ENCODE peak calls at places on chromosomes 3 and 15, in five cellular contexts. One of them, this sample, is unnamed.
A peak's percentile ranks its signal among the peaks of the same experiment; 100 is the strongest.

GRCh38 chr3:94121161-94121560 is 58.3 kb downstream of the NSUN3 start:
- DNase-seq in mesenchymal stem cell: no peak
- DNase-seq in anterior cingulate cortex: no peak
- DNase-seq in stimulated activated CD8-positive, alpha-beta memory T cell treated with anti-CD3 and anti-CD28 coated beads, Interleukin-7, amount 100 ng/mL, for 48 hours: no peak
- DNase-seq in epithelial cell of esophagus: no peak
- DNase-seq in this sample: no peak

GRCh38 chr3:161372321-161373260 is 1.3 kb upstream of the SPTSSB start:
- DNase-seq in mesenchymal stem cell: peak; percentile 28
- DNase-seq in stimulated activated CD8-positive, alpha-beta memory T cell treated with anti-CD3 and anti-CD28 coated beads, Interleukin-7, amount 100 ng/mL, for 48 hours: no peak
- DNase-seq in anterior cingulate cortex: peak; percentile 61
- DNase-seq in epithelial cell of esophagus: peak; percentile 36
- DNase-seq in this sample: peak; percentile 18

GRCh38 chr3:197399486-197399885 is 101.1 kb upstream of the DLG1 start:
- DNase-seq in epithelial cell of esophagus: no peak
- DNase-seq in anterior cingulate cortex: no peak
- DNase-seq in stimulated activated CD8-positive, alpha-beta memory T cell treated with anti-CD3 and anti-CD28 coated beads, Interleukin-7, amount 100 ng/mL, for 48 hours: no peak
- DNase-seq in mesenchymal stem cell: no peak
- DNase-seq in this sample: no peak

GRCh38 chr3:138332472-138333073 is 2.9 kb upstream of the NME9 start:
- DNase-seq in epithelial cell of esophagus: peak; percentile 41
- DNase-seq in stimulated activated CD8-positive, alpha-beta memory T cell treated with anti-CD3 and anti-CD28 coated beads, Interleukin-7, amount 100 ng/mL, for 48 hours: no peak
- DNase-seq in mesenchymal stem cell: peak; percentile 49
- DNase-seq in anterior cingulate cortex: no peak
- DNase-seq in this sample: no peak

GRCh38 chr15:96746621-96747155 is 416.2 kb downstream of the NR2F2 start:
- DNase-seq in anterior cingulate cortex: no peak
- DNase-seq in stimulated activated CD8-positive, alpha-beta memory T cell treated with anti-CD3 and anti-CD28 coated beads, Interleukin-7, amount 100 ng/mL, for 48 hours: no peak
- DNase-seq in epithelial cell of esophagus: no peak
- DNase-seq in mesenchymal stem cell: no peak
- DNase-seq in this sample: no peak

GRCh38 chr15:44250566-44250965 is 38.0 kb upstream of the GOLM2 start:
- DNase-seq in mesenchymal stem cell: no peak
- DNase-seq in anterior cingulate cortex: no peak
- DNase-seq in stimulated activated CD8-positive, alpha-beta memory T cell treated with anti-CD3 and anti-CD28 coated beads, Interleukin-7, amount 100 ng/mL, for 48 hours: no peak
- DNase-seq in epithelial cell of esophagus: no peak
- DNase-seq in this sample: no peak

GRCh38 chr3:113251817-113252216 is 40.5 kb downstream of the BOC start:
- DNase-seq in anterior cingulate cortex: no peak
- DNase-seq in mesenchymal stem cell: no peak
- DNase-seq in stimulated activated CD8-positive, alpha-beta memory T cell treated with anti-CD3 and anti-CD28 coated beads, Interleukin-7, amount 100 ng/mL, for 48 hours: no peak
- DNase-seq in epithelial cell of esophagus: no peak
- DNase-seq in this sample: no peak

GRCh38 chr3:188449421-188449820 is 295.5 kb downstream of the LPP start:
- DNase-seq in mesenchymal stem cell: no peak
- DNase-seq in epithelial cell of esophagus: no peak
- DNase-seq in stimulated activated CD8-positive, alpha-beta memory T cell treated with anti-CD3 and anti-CD28 coated beads, Interleukin-7, amount 100 ng/mL, for 48 hours: no peak
- DNase-seq in anterior cingulate cortex: no peak
- DNase-seq in this sample: no peak

GRCh38 chr15:63156708-63157065 is 590 bp downstream of the RPS27L start:
- DNase-seq in mesenchymal stem cell: peak; percentile 74
- DNase-seq in anterior cingulate cortex: no peak
- DNase-seq in epithelial cell of esophagus: peak; percentile 34
- DNase-seq in stimulated activated CD8-positive, alpha-beta memory T cell treated with anti-CD3 and anti-CD28 coated beads, Interleukin-7, amount 100 ng/mL, for 48 hours: peak; percentile 5
- DNase-seq in this sample: no peak

GRCh38 chr3:133408366-133408765 is 8.5 kb downstream of the BFSP2 start:
- DNase-seq in mesenchymal stem cell: no peak
- DNase-seq in stimulated activated CD8-positive, alpha-beta memory T cell treated with anti-CD3 and anti-CD28 coated beads, Interleukin-7, amount 100 ng/mL, for 48 hours: no peak
- DNase-seq in epithelial cell of esophagus: no peak
- DNase-seq in anterior cingulate cortex: no peak
- DNase-seq in this sample: no peak

GRCh38 chr3:184710870-184711365 is 946 bp downstream of the MAGEF1 start:
- DNase-seq in stimulated activated CD8-positive, alpha-beta memory T cell treated with anti-CD3 and anti-CD28 coated beads, Interleukin-7, amount 100 ng/mL, for 48 hours: no peak
- DNase-seq in anterior cingulate cortex: no peak
- DNase-seq in epithelial cell of esophagus: no peak
- DNase-seq in mesenchymal stem cell: peak; percentile 28
- DNase-seq in this sample: peak; percentile 6

GRCh38 chr3:48155122-48155521 is 33.1 kb downstream of the CDC25A start:
- DNase-seq in stimulated activated CD8-positive, alpha-beta memory T cell treated with anti-CD3 and anti-CD28 coated beads, Interleukin-7, amount 100 ng/mL, for 48 hours: no peak
- DNase-seq in epithelial cell of esophagus: peak; percentile 95
- DNase-seq in mesenchymal stem cell: peak; percentile 53
- DNase-seq in anterior cingulate cortex: no peak
- DNase-seq in this sample: peak; percentile 85

GRCh38 chr15:75454471-75455418 is 3.3 kb upstream of the SIN3A start:
- DNase-seq in mesenchymal stem cell: peak; percentile 81
- DNase-seq in anterior cingulate cortex: no peak
- DNase-seq in epithelial cell of esophagus: peak; percentile 74
- DNase-seq in stimulated activated CD8-positive, alpha-beta memory T cell treated with anti-CD3 and anti-CD28 coated beads, Interleukin-7, amount 100 ng/mL, for 48 hours: peak; percentile 58
- DNase-seq in this sample: no peak

GRCh38 chr15:63357061-63357460 is 24.6 kb downstream of the CA12 start:
- DNase-seq in stimulated activated CD8-positive, alpha-beta memory T cell treated with anti-CD3 and anti-CD28 coated beads, Interleukin-7, amount 100 ng/mL, for 48 hours: no peak
- DNase-seq in anterior cingulate cortex: no peak
- DNase-seq in mesenchymal stem cell: no peak
- DNase-seq in epithelial cell of esophagus: peak; percentile 58
- DNase-seq in this sample: no peak

GRCh38 chr15:37289109-37289765 is 188.9 kb upstream of the MEIS2 start:
- DNase-seq in epithelial cell of esophagus: peak; percentile 8
- DNase-seq in anterior cingulate cortex: no peak
- DNase-seq in mesenchymal stem cell: peak; percentile 19
- DNase-seq in stimulated activated CD8-positive, alpha-beta memory T cell treated with anti-CD3 and anti-CD28 coated beads, Interleukin-7, amount 100 ng/mL, for 48 hours: no peak
- DNase-seq in this sample: no peak

GRCh38 chr15:42152196-42152920 is 4.1 kb downstream of the PLA2G4F start:
- DNase-seq in stimulated activated CD8-positive, alpha-beta memory T cell treated with anti-CD3 and anti-CD28 coated beads, Interleukin-7, amount 100 ng/mL, for 48 hours: no peak
- DNase-seq in anterior cingulate cortex: no peak
- DNase-seq in epithelial cell of esophagus: peak; percentile 67
- DNase-seq in mesenchymal stem cell: no peak
- DNase-seq in this sample: peak; percentile 56

GRCh38 chr3:31274406-31275024 is 258.2 kb upstream of the STT3B start:
- DNase-seq in mesenchymal stem cell: peak; percentile 3
- DNase-seq in anterior cingulate cortex: no peak
- DNase-seq in epithelial cell of esophagus: no peak
- DNase-seq in stimulated activated CD8-positive, alpha-beta memory T cell treated with anti-CD3 and anti-CD28 coated beads, Interleukin-7, amount 100 ng/mL, for 48 hours: no peak
- DNase-seq in this sample: no peak

GRCh38 chr3:8739757-8740508 is 6.3 kb downstream of the CAV3 start:
- DNase-seq in epithelial cell of esophagus: peak; percentile 99
- DNase-seq in anterior cingulate cortex: no peak
- DNase-seq in stimulated activated CD8-positive, alpha-beta memory T cell treated with anti-CD3 and anti-CD28 coated beads, Interleukin-7, amount 100 ng/mL, for 48 hours: no peak
- DNase-seq in mesenchymal stem cell: peak; percentile 49
- DNase-seq in this sample: peak; percentile 96

GRCh38 chr3:155753038-155753647 is 8.3 kb upstream of the PLCH1 start:
- DNase-seq in mesenchymal stem cell: peak; percentile 33
- DNase-seq in stimulated activated CD8-positive, alpha-beta memory T cell treated with anti-CD3 and anti-CD28 coated beads, Interleukin-7, amount 100 ng/mL, for 48 hours: no peak
- DNase-seq in anterior cingulate cortex: no peak
- DNase-seq in epithelial cell of esophagus: peak; percentile 48
- DNase-seq in this sample: no peak

GRCh38 chr3:29281265-29282228 is 676 bp downstream of the RBMS3 start:
- DNase-seq in epithelial cell of esophagus: peak; percentile 74
- DNase-seq in stimulated activated CD8-positive, alpha-beta memory T cell treated with anti-CD3 and anti-CD28 coated beads, Interleukin-7, amount 100 ng/mL, for 48 hours: no peak
- DNase-seq in anterior cingulate cortex: no peak
- DNase-seq in mesenchymal stem cell: peak; percentile 81
- DNase-seq in this sample: peak; percentile 68

GRCh38 chr3:170956647-170957046 is 48.2 kb upstream of the EIF5A2 start:
- DNase-seq in mesenchymal stem cell: no peak
- DNase-seq in epithelial cell of esophagus: no peak
- DNase-seq in anterior cingulate cortex: no peak
- DNase-seq in stimulated activated CD8-positive, alpha-beta memory T cell treated with anti-CD3 and anti-CD28 coated beads, Interleukin-7, amount 100 ng/mL, for 48 hours: no peak
- DNase-seq in this sample: no peak

GRCh38 chr3:88809993-88810392 is 297.4 kb upstream of the EPHA3 start:
- DNase-seq in mesenchymal stem cell: no peak
- DNase-seq in epithelial cell of esophagus: peak; percentile 66
- DNase-seq in anterior cingulate cortex: no peak
- DNase-seq in stimulated activated CD8-positive, alpha-beta memory T cell treated with anti-CD3 and anti-CD28 coated beads, Interleukin-7, amount 100 ng/mL, for 48 hours: no peak
- DNase-seq in this sample: peak; percentile 73

GRCh38 chr3:138331143-138331894 is 1.7 kb upstream of the NME9 start:
- DNase-seq in anterior cingulate cortex: no peak
- DNase-seq in epithelial cell of esophagus: no peak
- DNase-seq in stimulated activated CD8-positive, alpha-beta memory T cell treated with anti-CD3 and anti-CD28 coated beads, Interleukin-7, amount 100 ng/mL, for 48 hours: no peak
- DNase-seq in mesenchymal stem cell: peak; percentile 30
- DNase-seq in this sample: no peak

GRCh38 chr3:125594581-125595011 is 701 bp downstream of the OSBPL11 start:
- DNase-seq in anterior cingulate cortex: no peak
- DNase-seq in epithelial cell of esophagus: peak; percentile 23
- DNase-seq in stimulated activated CD8-positive, alpha-beta memory T cell treated with anti-CD3 and anti-CD28 coated beads, Interleukin-7, amount 100 ng/mL, for 48 hours: no peak
- DNase-seq in mesenchymal stem cell: no peak
- DNase-seq in this sample: no peak

GRCh38 chr3:12194209-12194608 is 35.5 kb upstream of the TIMP4 start:
- DNase-seq in epithelial cell of esophagus: peak; percentile 81
- DNase-seq in mesenchymal stem cell: peak; percentile 91
- DNase-seq in stimulated activated CD8-positive, alpha-beta memory T cell treated with anti-CD3 and anti-CD28 coated beads, Interleukin-7, amount 100 ng/mL, for 48 hours: no peak
- DNase-seq in anterior cingulate cortex: no peak
- DNase-seq in this sample: peak; percentile 79

GRCh38 chr15:69032006-69032405 is 17.5 kb downstream of the NOX5 start:
- DNase-seq in anterior cingulate cortex: no peak
- DNase-seq in mesenchymal stem cell: no peak
- DNase-seq in epithelial cell of esophagus: peak; percentile 32
- DNase-seq in stimulated activated CD8-positive, alpha-beta memory T cell treated with anti-CD3 and anti-CD28 coated beads, Interleukin-7, amount 100 ng/mL, for 48 hours: no peak
- DNase-seq in this sample: no peak

GRCh38 chr3:174355505-174355904 is 503.6 kb upstream of the NAALADL2 start:
- DNase-seq in epithelial cell of esophagus: peak; percentile 45
- DNase-seq in anterior cingulate cortex: no peak
- DNase-seq in stimulated activated CD8-positive, alpha-beta memory T cell treated with anti-CD3 and anti-CD28 coated beads, Interleukin-7, amount 100 ng/mL, for 48 hours: no peak
- DNase-seq in mesenchymal stem cell: peak; percentile 28
- DNase-seq in this sample: peak; percentile 32

GRCh38 chr3:188212308-188212969 is 58.5 kb downstream of the LPP start:
- DNase-seq in epithelial cell of esophagus: no peak
- DNase-seq in anterior cingulate cortex: no peak
- DNase-seq in mesenchymal stem cell: peak; percentile 94
- DNase-seq in stimulated activated CD8-positive, alpha-beta memory T cell treated with anti-CD3 and anti-CD28 coated beads, Interleukin-7, amount 100 ng/mL, for 48 hours: no peak
- DNase-seq in this sample: no peak

GRCh38 chr15:39580630-39581500 is at the start of gene THBS1:
- DNase-seq in stimulated activated CD8-positive, alpha-beta memory T cell treated with anti-CD3 and anti-CD28 coated beads, Interleukin-7, amount 100 ng/mL, for 48 hours: peak; percentile 18
- DNase-seq in anterior cingulate cortex: no peak
- DNase-seq in mesenchymal stem cell: peak; percentile 96
- DNase-seq in epithelial cell of esophagus: peak; percentile 88
- DNase-seq in this sample: peak; percentile 82

GRCh38 chr15:47743385-47743784 is 26.1 kb downstream of the SEMA6D start:
- DNase-seq in epithelial cell of esophagus: no peak
- DNase-seq in stimulated activated CD8-positive, alpha-beta memory T cell treated with anti-CD3 and anti-CD28 coated beads, Interleukin-7, amount 100 ng/mL, for 48 hours: no peak
- DNase-seq in anterior cingulate cortex: no peak
- DNase-seq in mesenchymal stem cell: no peak
- DNase-seq in this sample: no peak

GRCh38 chr15:56815247-56815646 is 81.9 kb upstream of the ZNF280D start:
- DNase-seq in anterior cingulate cortex: no peak
- DNase-seq in mesenchymal stem cell: no peak
- DNase-seq in epithelial cell of esophagus: peak; percentile 30
- DNase-seq in stimulated activated CD8-positive, alpha-beta memory T cell treated with anti-CD3 and anti-CD28 coated beads, Interleukin-7, amount 100 ng/mL, for 48 hours: no peak
- DNase-seq in this sample: no peak

GRCh38 chr15:56736308-56736707 is 3.0 kb upstream of the ZNF280D start:
- DNase-seq in anterior cingulate cortex: no peak
- DNase-seq in mesenchymal stem cell: peak; percentile 82
- DNase-seq in stimulated activated CD8-positive, alpha-beta memory T cell treated with anti-CD3 and anti-CD28 coated beads, Interleukin-7, amount 100 ng/mL, for 48 hours: no peak
- DNase-seq in epithelial cell of esophagus: peak; percentile 18
- DNase-seq in this sample: peak; percentile 51

GRCh38 chr3:63918321-63918720 is 6.1 kb upstream of the SCAANT1 start:
- DNase-seq in mesenchymal stem cell: no peak
- DNase-seq in stimulated activated CD8-positive, alpha-beta memory T cell treated with anti-CD3 and anti-CD28 coated beads, Interleukin-7, amount 100 ng/mL, for 48 hours: no peak
- DNase-seq in epithelial cell of esophagus: peak; percentile 54
- DNase-seq in anterior cingulate cortex: no peak
- DNase-seq in this sample: no peak

GRCh38 chr15:63933522-63933921 is 99.8 kb upstream of the HERC1 start:
- DNase-seq in epithelial cell of esophagus: peak; percentile 80
- DNase-seq in anterior cingulate cortex: no peak
- DNase-seq in stimulated activated CD8-positive, alpha-beta memory T cell treated with anti-CD3 and anti-CD28 coated beads, Interleukin-7, amount 100 ng/mL, for 48 hours: no peak
- DNase-seq in mesenchymal stem cell: no peak
- DNase-seq in this sample: peak; percentile 46

GRCh38 chr3:143895805-143896204 is 47.5 kb upstream of the SLC9A9 start:
- DNase-seq in mesenchymal stem cell: peak; percentile 21
- DNase-seq in epithelial cell of esophagus: no peak
- DNase-seq in stimulated activated CD8-positive, alpha-beta memory T cell treated with anti-CD3 and anti-CD28 coated beads, Interleukin-7, amount 100 ng/mL, for 48 hours: no peak
- DNase-seq in anterior cingulate cortex: no peak
- DNase-seq in this sample: no peak

GRCh38 chr15:44710236-44711088 is 661 bp downstream of the PATL2 start:
- DNase-seq in stimulated activated CD8-positive, alpha-beta memory T cell treated with anti-CD3 and anti-CD28 coated beads, Interleukin-7, amount 100 ng/mL, for 48 hours: no peak
- DNase-seq in epithelial cell of esophagus: no peak
- DNase-seq in mesenchymal stem cell: peak; percentile 78
- DNase-seq in anterior cingulate cortex: no peak
- DNase-seq in this sample: no peak

GRCh38 chr15:100002091-100002620 is 268.9 kb upstream of the LYSMD4 start:
- DNase-seq in anterior cingulate cortex: no peak
- DNase-seq in stimulated activated CD8-positive, alpha-beta memory T cell treated with anti-CD3 and anti-CD28 coated beads, Interleukin-7, amount 100 ng/mL, for 48 hours: no peak
- DNase-seq in mesenchymal stem cell: no peak
- DNase-seq in epithelial cell of esophagus: no peak
- DNase-seq in this sample: no peak

This sample was measured in foreskin keratinocyte.